ENCODE peak calls at places on chromosomes 11 and 22, in six cellular contexts. F, L, H, A, Q and S are unnamed samples. For H3K9me3, the result is how much of the 10 kb centered on the place peaks cover.

GRCh38 chr22:35727436-35727835 is 9.8 kb downstream of the APOL5 start:
- DNase-seq in F (no peak), L (no peak), H (peak), A (no peak), Q (no peak), S (peak)

GRCh38 chr11:18171377-18172000 is 1.1 kb upstream of the MRGPRX4 start:
- DNase-seq in F (no peak), L (no peak), H (no peak), A (no peak), Q (peak), S (peak)

GRCh38 chr11:73235236-73235786 is 17.2 kb downstream of the P2RY2 start:
- DNase-seq in F (no peak), L (no peak), H (peak), A (no peak), Q (no peak), S (no peak)

GRCh38 chr22:29268511-29269229 is 602 bp downstream of the EWSR1 start:
- DNase-seq in F (peak), L (peak), H (peak), A (peak), Q (peak), S (peak)

GRCh38 chr11:43834291-43834690 is 46.3 kb upstream of the ALKBH3 start:
- DNase-seq in F (no peak), L (no peak), H (no peak), A (no peak), Q (no peak), S (no peak)

GRCh38 chr11:88206746-88207145 is 31.5 kb upstream of the RAB38 start:
- DNase-seq in F (no peak), L (no peak), H (no peak), A (no peak), Q (no peak), S (no peak)

GRCh38 chr11:3225159-3225758 is 6.6 kb upstream of the MRGPRG start:
- DNase-seq in F (no peak), L (no peak), H (no peak), A (no peak), Q (no peak), S (no peak)

GRCh38 chr11:34624069-34624468 is 3.2 kb downstream of the EHF start:
- DNase-seq in F (no peak), L (peak), H (no peak), A (no peak), Q (no peak), S (no peak)

GRCh38 chr22:44881624-44882023 is 128.2 kb downstream of the PHF21B start:
- DNase-seq in F (peak), L (no peak), H (peak), A (no peak), Q (no peak), S (no peak)

GRCh38 chr11:134866981-134867675 is 455.1 kb upstream of the B3GAT1 start:
- DNase-seq in F (no peak), L (no peak), H (no peak), A (no peak), Q (no peak), S (no peak)

GRCh38 chr11:19646921-19647320 is 65.7 kb upstream of the NAV2 start:
- DNase-seq in F (no peak), L (no peak), H (no peak), A (no peak), Q (no peak), S (no peak)

GRCh38 chr11:15707971-15708370 is 593.2 kb downstream of the INSC start:
- DNase-seq in F (peak), L (peak), H (peak), A (no peak), Q (no peak), S (peak)

GRCh38 chr11:73649206-73649605 is 2.8 kb downstream of the PLEKHB1 start:
- DNase-seq in F (no peak), L (no peak), H (no peak), A (no peak), Q (no peak), S (no peak)

GRCh38 chr11:94586978-94587377 is 19.8 kb downstream of the PIWIL4 start:
- DNase-seq in F (no peak), L (no peak), H (no peak), A (no peak), Q (no peak), S (no peak)

GRCh38 chr11:2096001-2096918 is 42.9 kb downstream of the IGF2 start:
- DNase-seq in F (peak), L (no peak), H (peak), A (no peak), Q (no peak), S (peak)

GRCh38 chr22:21026783-21027692 is 5.3 kb downstream of the SLC7A4 start:
- DNase-seq in F (peak), L (peak), H (no peak), A (no peak), Q (no peak), S (no peak)

GRCh38 chr11:35183526-35183925 is 44.6 kb downstream of the CD44 start:
- DNase-seq in F (no peak), L (no peak), H (no peak), A (no peak), Q (no peak), S (no peak)

GRCh38 chr11:93080146-93080759 is 110.8 kb downstream of the MTNR1B start:
- DNase-seq in F (no peak), L (no peak), H (no peak), A (no peak), Q (no peak), S (no peak)

GRCh38 chr11:12546122-12546521 is 128.1 kb upstream of the TEAD1 start:
- DNase-seq in F (no peak), L (no peak), H (no peak), A (no peak), Q (no peak), S (no peak)

GRCh38 chr11:10651579-10652361 is 41.8 kb downstream of the IRAG1 start:
- DNase-seq in F (no peak), L (no peak), H (no peak), A (no peak), Q (peak), S (no peak)

GRCh38 chr11:44760917-44761545 is 34.3 kb downstream of the TSPAN18 start:
- DNase-seq in F (peak), L (no peak), H (no peak), A (peak), Q (peak), S (peak)

GRCh38 chr11:40867991-40868685 is 591.3 kb downstream of the LRRC4C start:
- DNase-seq in F (no peak), L (no peak), H (no peak), A (no peak), Q (no peak), S (no peak)

GRCh38 chr22:17845340-17845739 is 71.1 kb upstream of the BID start:
- DNase-seq in F (no peak), L (no peak), H (no peak), A (peak), Q (no peak), S (no peak)

GRCh38 chr11:18700375-18700774 is 1.8 kb downstream of the TMEM86A start:
- DNase-seq in F (peak), L (no peak), H (no peak), A (no peak), Q (no peak), S (no peak)

GRCh38 chr22:48560836-48561235 is 1266.8 kb downstream of the BRD1 start:
- DNase-seq in F (no peak), L (no peak), H (no peak), A (no peak), Q (no peak), S (no peak)
- TF ChIP-seq CTCF in F (no peak), L (no peak), H (no peak), A (no peak), Q (no peak), S (no peak)

DNA sequence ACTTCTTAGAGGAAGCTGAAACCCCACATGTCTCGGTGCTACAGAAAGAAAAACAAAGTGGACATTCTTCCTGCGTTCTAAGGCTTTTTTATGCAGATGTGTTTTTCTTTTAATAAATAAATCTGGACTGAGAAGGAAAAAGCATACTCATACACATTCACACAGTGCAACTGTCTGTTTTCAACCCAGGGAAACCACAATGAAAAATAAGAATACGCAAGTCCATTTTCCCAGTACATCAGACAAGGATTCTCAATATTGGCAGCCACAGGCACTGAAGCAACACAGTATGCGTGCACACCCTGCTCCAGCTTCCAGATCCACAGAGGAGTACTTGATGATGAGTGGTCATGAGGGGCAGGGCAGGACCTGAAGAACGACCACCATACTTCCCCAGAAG is 86.9 kb downstream of the ETS1 start:
- DNase-seq in F (no peak), L (no peak), H (no peak), A (no peak), Q (no peak), S (no peak)
- H3K9me3 ChIP-seq in F (under half), L (under half), H (under half), A (under half), Q (under half), S (under half)

DNA sequence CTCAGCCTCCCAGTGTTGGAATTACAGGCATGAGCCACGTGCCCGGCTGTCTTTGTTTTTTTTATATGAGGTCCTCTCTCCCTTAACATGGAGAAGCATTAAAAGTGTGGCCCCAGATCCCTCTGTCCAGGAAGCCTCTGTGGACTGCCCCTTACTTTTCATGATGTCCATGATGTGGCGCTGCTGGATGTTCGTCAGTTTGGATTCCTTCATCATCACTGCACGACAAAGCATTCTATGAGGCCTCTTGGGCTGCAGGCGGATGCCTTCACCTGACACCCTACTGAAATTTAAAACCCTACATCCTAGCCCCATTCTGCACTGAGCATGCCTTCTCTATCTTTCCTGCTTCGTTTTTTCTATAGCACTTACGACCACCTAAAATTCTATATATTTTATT is 2.1 kb downstream of the C22orf23 start:
- DNase-seq in F (no peak), L (no peak), H (no peak), A (no peak), Q (no peak), S (no peak)
- TF ChIP-seq CTCF in F (no peak), L (no peak), H (no peak), A (no peak), Q (no peak), S (no peak)

GRCh38 chr11:76778874-76779273 is 4.3 kb upstream of the TSKU start:
- DNase-seq in F (no peak), L (no peak), H (no peak), A (no peak), Q (no peak), S (no peak)
- H3K9me3 ChIP-seq in F (under half), L (under half), H (under half), A (under half), Q (under half), S (under half)

GRCh38 chr11:842370-843002 is at the start of the genes POLR2L and TSPAN4:
- DNase-seq in F (peak), L (peak), H (peak), A (peak), Q (peak), S (peak)
- TF ChIP-seq CTCF in F (peak), L (no peak), H (no peak), A (peak), Q (no peak), S (no peak)